ENCODE peak calls at places on chromosomes 1 and 21, in six cellular contexts. One of them, this sample, is unnamed.

GRCh38 chr1:51519857-51520699 is 1.0 kb upstream of the EPS15 start:
- DNase-seq in OCI-LY7: no peak
- DNase-seq in NCI-H1092: no peak
- DNase-seq in anterior cingulate cortex: no peak
- DNase-seq in iris pigment epithelial cell: peak
- DNase-seq in activated CD4-positive, alpha-beta T cell treated with anti-CD3 and anti-CD28 coated beads, Interleukin-2, amount 50 U/mL, for 48 hours: no peak
- DNase-seq in this sample: peak

GRCh38 chr1:98914547-98914946 is 90.1 kb downstream of the PLPPR5 start:
- DNase-seq in anterior cingulate cortex: no peak
- DNase-seq in OCI-LY7: no peak
- DNase-seq in activated CD4-positive, alpha-beta T cell treated with anti-CD3 and anti-CD28 coated beads, Interleukin-2, amount 50 U/mL, for 48 hours: no peak
- DNase-seq in NCI-H1092: no peak
- DNase-seq in iris pigment epithelial cell: no peak
- DNase-seq in this sample: no peak

GRCh38 chr1:12583484-12583883 is 34.5 kb downstream of the DHRS3 start:
- DNase-seq in iris pigment epithelial cell: no peak
- DNase-seq in anterior cingulate cortex: no peak
- DNase-seq in OCI-LY7: no peak
- DNase-seq in activated CD4-positive, alpha-beta T cell treated with anti-CD3 and anti-CD28 coated beads, Interleukin-2, amount 50 U/mL, for 48 hours: no peak
- DNase-seq in NCI-H1092: no peak
- DNase-seq in this sample: no peak

GRCh38 chr1:110477041-110477440 is 26.1 kb downstream of the PROK1 start:
- DNase-seq in NCI-H1092: no peak
- DNase-seq in activated CD4-positive, alpha-beta T cell treated with anti-CD3 and anti-CD28 coated beads, Interleukin-2, amount 50 U/mL, for 48 hours: no peak
- DNase-seq in OCI-LY7: no peak
- DNase-seq in iris pigment epithelial cell: peak
- DNase-seq in anterior cingulate cortex: no peak
- DNase-seq in this sample: peak

GRCh38 chr21:44800103-44800502 is 1.5 kb downstream of the UBE2G2 start:
- DNase-seq in anterior cingulate cortex: no peak
- DNase-seq in OCI-LY7: peak
- DNase-seq in iris pigment epithelial cell: no peak
- DNase-seq in NCI-H1092: no peak
- DNase-seq in activated CD4-positive, alpha-beta T cell treated with anti-CD3 and anti-CD28 coated beads, Interleukin-2, amount 50 U/mL, for 48 hours: peak
- DNase-seq in this sample: no peak

GRCh38 chr1:70462611-70463010 is 51.5 kb downstream of the CTH start:
- DNase-seq in activated CD4-positive, alpha-beta T cell treated with anti-CD3 and anti-CD28 coated beads, Interleukin-2, amount 50 U/mL, for 48 hours: no peak
- DNase-seq in iris pigment epithelial cell: no peak
- DNase-seq in anterior cingulate cortex: no peak
- DNase-seq in NCI-H1092: no peak
- DNase-seq in OCI-LY7: no peak
- DNase-seq in this sample: no peak

GRCh38 chr1:9852410-9853301 is 28.9 kb upstream of the CLSTN1 start:
- DNase-seq in OCI-LY7: no peak
- DNase-seq in NCI-H1092: no peak
- DNase-seq in iris pigment epithelial cell: peak
- DNase-seq in anterior cingulate cortex: peak
- DNase-seq in activated CD4-positive, alpha-beta T cell treated with anti-CD3 and anti-CD28 coated beads, Interleukin-2, amount 50 U/mL, for 48 hours: no peak
- DNase-seq in this sample: peak

GRCh38 chr1:154860154-154860870 is 9.8 kb downstream of the KCNN3 start:
- DNase-seq in iris pigment epithelial cell: no peak
- DNase-seq in anterior cingulate cortex: no peak
- DNase-seq in NCI-H1092: no peak
- DNase-seq in OCI-LY7: peak
- DNase-seq in activated CD4-positive, alpha-beta T cell treated with anti-CD3 and anti-CD28 coated beads, Interleukin-2, amount 50 U/mL, for 48 hours: no peak
- DNase-seq in this sample: no peak

GRCh38 chr1:225944951-225945350 is 3.9 kb upstream of the LEFTY2 start:
- DNase-seq in activated CD4-positive, alpha-beta T cell treated with anti-CD3 and anti-CD28 coated beads, Interleukin-2, amount 50 U/mL, for 48 hours: no peak
- DNase-seq in OCI-LY7: peak
- DNase-seq in anterior cingulate cortex: no peak
- DNase-seq in NCI-H1092: no peak
- DNase-seq in iris pigment epithelial cell: no peak
- DNase-seq in this sample: no peak

GRCh38 chr1:175152006-175152652 is 40.4 kb downstream of the KIAA0040 start:
- DNase-seq in OCI-LY7: peak
- DNase-seq in activated CD4-positive, alpha-beta T cell treated with anti-CD3 and anti-CD28 coated beads, Interleukin-2, amount 50 U/mL, for 48 hours: peak
- DNase-seq in anterior cingulate cortex: peak
- DNase-seq in NCI-H1092: peak
- DNase-seq in iris pigment epithelial cell: peak
- DNase-seq in this sample: no peak

GRCh38 chr21:38955495-38955894 is 149.8 kb downstream of the ETS2 start:
- DNase-seq in anterior cingulate cortex: peak
- DNase-seq in NCI-H1092: no peak
- DNase-seq in iris pigment epithelial cell: peak
- DNase-seq in activated CD4-positive, alpha-beta T cell treated with anti-CD3 and anti-CD28 coated beads, Interleukin-2, amount 50 U/mL, for 48 hours: no peak
- DNase-seq in OCI-LY7: no peak
- DNase-seq in this sample: no peak

GRCh38 chr1:54804471-54805132 is 3.5 kb upstream of the TTC22 start:
- DNase-seq in activated CD4-positive, alpha-beta T cell treated with anti-CD3 and anti-CD28 coated beads, Interleukin-2, amount 50 U/mL, for 48 hours: peak
- DNase-seq in iris pigment epithelial cell: peak
- DNase-seq in anterior cingulate cortex: no peak
- DNase-seq in OCI-LY7: no peak
- DNase-seq in NCI-H1092: no peak
- DNase-seq in this sample: no peak

GRCh38 chr1:24955161-24955560 is 25.1 kb upstream of the RUNX3 start:
- DNase-seq in activated CD4-positive, alpha-beta T cell treated with anti-CD3 and anti-CD28 coated beads, Interleukin-2, amount 50 U/mL, for 48 hours: peak
- DNase-seq in OCI-LY7: no peak
- DNase-seq in anterior cingulate cortex: no peak
- DNase-seq in iris pigment epithelial cell: peak
- DNase-seq in NCI-H1092: no peak
- DNase-seq in this sample: peak

GRCh38 chr1:200298242-200298641 is 111.6 kb downstream of the ZNF281 start:
- DNase-seq in OCI-LY7: no peak
- DNase-seq in anterior cingulate cortex: no peak
- DNase-seq in NCI-H1092: no peak
- DNase-seq in activated CD4-positive, alpha-beta T cell treated with anti-CD3 and anti-CD28 coated beads, Interleukin-2, amount 50 U/mL, for 48 hours: no peak
- DNase-seq in iris pigment epithelial cell: no peak
- DNase-seq in this sample: no peak

GRCh38 chr1:208177656-208178055 is 66.5 kb downstream of the PLXNA2 start:
- DNase-seq in NCI-H1092: no peak
- DNase-seq in OCI-LY7: no peak
- DNase-seq in iris pigment epithelial cell: no peak
- DNase-seq in anterior cingulate cortex: no peak
- DNase-seq in activated CD4-positive, alpha-beta T cell treated with anti-CD3 and anti-CD28 coated beads, Interleukin-2, amount 50 U/mL, for 48 hours: no peak
- DNase-seq in this sample: no peak

GRCh38 chr1:247471445-247472016 is 13.6 kb upstream of the OR2B11 start:
- DNase-seq in NCI-H1092: no peak
- DNase-seq in anterior cingulate cortex: no peak
- DNase-seq in activated CD4-positive, alpha-beta T cell treated with anti-CD3 and anti-CD28 coated beads, Interleukin-2, amount 50 U/mL, for 48 hours: no peak
- DNase-seq in OCI-LY7: no peak
- DNase-seq in iris pigment epithelial cell: no peak
- DNase-seq in this sample: no peak

GRCh38 chr21:33975548-33976081 is 60.0 kb upstream of the ATP5PO start:
- DNase-seq in anterior cingulate cortex: no peak
- DNase-seq in iris pigment epithelial cell: peak
- DNase-seq in NCI-H1092: no peak
- DNase-seq in activated CD4-positive, alpha-beta T cell treated with anti-CD3 and anti-CD28 coated beads, Interleukin-2, amount 50 U/mL, for 48 hours: peak
- DNase-seq in OCI-LY7: peak
- DNase-seq in this sample: no peak

GRCh38 chr1:37915484-37916093 is 31.3 kb downstream of the INPP5B start:
- DNase-seq in anterior cingulate cortex: no peak
- DNase-seq in iris pigment epithelial cell: no peak
- DNase-seq in OCI-LY7: no peak
- DNase-seq in activated CD4-positive, alpha-beta T cell treated with anti-CD3 and anti-CD28 coated beads, Interleukin-2, amount 50 U/mL, for 48 hours: no peak
- DNase-seq in NCI-H1092: no peak
- DNase-seq in this sample: no peak

GRCh38 chr1:68426594-68426993 is 23.2 kb downstream of the RPE65 start:
- DNase-seq in activated CD4-positive, alpha-beta T cell treated with anti-CD3 and anti-CD28 coated beads, Interleukin-2, amount 50 U/mL, for 48 hours: no peak
- DNase-seq in OCI-LY7: no peak
- DNase-seq in anterior cingulate cortex: no peak
- DNase-seq in iris pigment epithelial cell: no peak
- DNase-seq in NCI-H1092: no peak
- DNase-seq in this sample: no peak

GRCh38 chr1:205598841-205599666 is 32.8 kb downstream of the ELK4 start:
- DNase-seq in activated CD4-positive, alpha-beta T cell treated with anti-CD3 and anti-CD28 coated beads, Interleukin-2, amount 50 U/mL, for 48 hours: no peak
- DNase-seq in iris pigment epithelial cell: peak
- DNase-seq in anterior cingulate cortex: peak
- DNase-seq in OCI-LY7: no peak
- DNase-seq in NCI-H1092: no peak
- DNase-seq in this sample: peak

GRCh38 chr1:161739865-161740566 is 9.6 kb upstream of the DUSP12 start:
- DNase-seq in OCI-LY7: peak
- DNase-seq in iris pigment epithelial cell: no peak
- DNase-seq in NCI-H1092: no peak
- DNase-seq in anterior cingulate cortex: no peak
- DNase-seq in activated CD4-positive, alpha-beta T cell treated with anti-CD3 and anti-CD28 coated beads, Interleukin-2, amount 50 U/mL, for 48 hours: no peak
- DNase-seq in this sample: no peak

GRCh38 chr1:17802164-17802563 is 47.0 kb downstream of the ACTL8 start:
- DNase-seq in NCI-H1092: no peak
- DNase-seq in OCI-LY7: no peak
- DNase-seq in iris pigment epithelial cell: peak
- DNase-seq in activated CD4-positive, alpha-beta T cell treated with anti-CD3 and anti-CD28 coated beads, Interleukin-2, amount 50 U/mL, for 48 hours: no peak
- DNase-seq in anterior cingulate cortex: no peak
- DNase-seq in this sample: no peak

GRCh38 chr1:89987170-89987819 is 7.6 kb upstream of the ZNF326 start:
- DNase-seq in anterior cingulate cortex: peak
- DNase-seq in OCI-LY7: peak
- DNase-seq in activated CD4-positive, alpha-beta T cell treated with anti-CD3 and anti-CD28 coated beads, Interleukin-2, amount 50 U/mL, for 48 hours: peak
- DNase-seq in iris pigment epithelial cell: peak
- DNase-seq in NCI-H1092: peak
- DNase-seq in this sample: peak

GRCh38 chr1:223214272-223214807 is 71.3 kb upstream of the TLR5 start:
- DNase-seq in anterior cingulate cortex: no peak
- DNase-seq in activated CD4-positive, alpha-beta T cell treated with anti-CD3 and anti-CD28 coated beads, Interleukin-2, amount 50 U/mL, for 48 hours: no peak
- DNase-seq in OCI-LY7: no peak
- DNase-seq in iris pigment epithelial cell: no peak
- DNase-seq in NCI-H1092: no peak
- DNase-seq in this sample: no peak

GRCh38 chr1:14925336-14926136 is 228.0 kb upstream of the TMEM51 start:
- DNase-seq in NCI-H1092: no peak
- DNase-seq in anterior cingulate cortex: no peak
- DNase-seq in iris pigment epithelial cell: no peak
- DNase-seq in OCI-LY7: no peak
- DNase-seq in activated CD4-positive, alpha-beta T cell treated with anti-CD3 and anti-CD28 coated beads, Interleukin-2, amount 50 U/mL, for 48 hours: no peak
- DNase-seq in this sample: no peak

GRCh38 chr1:54973205-54973921 is 7.1 kb upstream of the TMEM61 start:
- DNase-seq in NCI-H1092: no peak
- DNase-seq in OCI-LY7: no peak
- DNase-seq in activated CD4-positive, alpha-beta T cell treated with anti-CD3 and anti-CD28 coated beads, Interleukin-2, amount 50 U/mL, for 48 hours: no peak
- DNase-seq in anterior cingulate cortex: no peak
- DNase-seq in iris pigment epithelial cell: no peak
- DNase-seq in this sample: no peak

GRCh38 chr1:20697560-20697959 is 20.2 kb downstream of the KIF17 start:
- DNase-seq in NCI-H1092: no peak
- DNase-seq in iris pigment epithelial cell: no peak
- DNase-seq in OCI-LY7: no peak
- DNase-seq in anterior cingulate cortex: no peak
- DNase-seq in activated CD4-positive, alpha-beta T cell treated with anti-CD3 and anti-CD28 coated beads, Interleukin-2, amount 50 U/mL, for 48 hours: no peak
- DNase-seq in this sample: no peak

GRCh38 chr1:16607433-16607851 is 5.9 kb downstream of the NBPF1 start:
- DNase-seq in activated CD4-positive, alpha-beta T cell treated with anti-CD3 and anti-CD28 coated beads, Interleukin-2, amount 50 U/mL, for 48 hours: no peak
- DNase-seq in anterior cingulate cortex: no peak
- DNase-seq in OCI-LY7: no peak
- DNase-seq in NCI-H1092: no peak
- DNase-seq in iris pigment epithelial cell: no peak
- DNase-seq in this sample: no peak

GRCh38 chr1:117231748-117232373 is 21.1 kb upstream of the VTCN1 start:
- DNase-seq in iris pigment epithelial cell: no peak
- DNase-seq in anterior cingulate cortex: no peak
- DNase-seq in OCI-LY7: no peak
- DNase-seq in activated CD4-positive, alpha-beta T cell treated with anti-CD3 and anti-CD28 coated beads, Interleukin-2, amount 50 U/mL, for 48 hours: no peak
- DNase-seq in NCI-H1092: no peak
- DNase-seq in this sample: no peak

GRCh38 chr1:78839704-78840277 is 166.7 kb downstream of the ADGRL4 start:
- DNase-seq in NCI-H1092: peak
- DNase-seq in anterior cingulate cortex: no peak
- DNase-seq in OCI-LY7: peak
- DNase-seq in iris pigment epithelial cell: peak
- DNase-seq in activated CD4-positive, alpha-beta T cell treated with anti-CD3 and anti-CD28 coated beads, Interleukin-2, amount 50 U/mL, for 48 hours: no peak
- DNase-seq in this sample: no peak

GRCh38 chr1:200525167-200526123 is 95.1 kb downstream of the KIF14 start:
- DNase-seq in activated CD4-positive, alpha-beta T cell treated with anti-CD3 and anti-CD28 coated beads, Interleukin-2, amount 50 U/mL, for 48 hours: no peak
- DNase-seq in iris pigment epithelial cell: no peak
- DNase-seq in anterior cingulate cortex: no peak
- DNase-seq in OCI-LY7: no peak
- DNase-seq in NCI-H1092: no peak
- DNase-seq in this sample: no peak

GRCh38 chr1:1211541-1212511 is 2.1 kb downstream of the TNFRSF4 start:
- DNase-seq in activated CD4-positive, alpha-beta T cell treated with anti-CD3 and anti-CD28 coated beads, Interleukin-2, amount 50 U/mL, for 48 hours: no peak
- DNase-seq in NCI-H1092: no peak
- DNase-seq in anterior cingulate cortex: no peak
- DNase-seq in OCI-LY7: no peak
- DNase-seq in iris pigment epithelial cell: no peak
- DNase-seq in this sample: no peak

GRCh38 chr1:76501576-76502219 is 365.6 kb upstream of the ST6GALNAC5 start:
- DNase-seq in anterior cingulate cortex: no peak
- DNase-seq in NCI-H1092: no peak
- DNase-seq in activated CD4-positive, alpha-beta T cell treated with anti-CD3 and anti-CD28 coated beads, Interleukin-2, amount 50 U/mL, for 48 hours: no peak
- DNase-seq in iris pigment epithelial cell: no peak
- DNase-seq in OCI-LY7: no peak
- DNase-seq in this sample: no peak

GRCh38 chr1:157948547-157949152 is 44.8 kb upstream of the KIRREL1 start:
- DNase-seq in anterior cingulate cortex: peak
- DNase-seq in activated CD4-positive, alpha-beta T cell treated with anti-CD3 and anti-CD28 coated beads, Interleukin-2, amount 50 U/mL, for 48 hours: no peak
- DNase-seq in NCI-H1092: no peak
- DNase-seq in OCI-LY7: peak
- DNase-seq in iris pigment epithelial cell: peak
- DNase-seq in this sample: no peak

GRCh38 chr1:74812180-74812541 is 79.2 kb downstream of the TYW3 start:
- DNase-seq in iris pigment epithelial cell: no peak
- DNase-seq in anterior cingulate cortex: no peak
- DNase-seq in OCI-LY7: no peak
- DNase-seq in activated CD4-positive, alpha-beta T cell treated with anti-CD3 and anti-CD28 coated beads, Interleukin-2, amount 50 U/mL, for 48 hours: no peak
- DNase-seq in NCI-H1092: no peak
- DNase-seq in this sample: no peak